ENCODE peak calls at places on chromosome 7, in ten cellular contexts. R is activated CD4-positive, alpha-beta T cell treated with anti-CD3 and anti-CD28 coated beads, Interleukin-2, amount 50 U/mL, for 4 hours; D is stimulated activated CD4-positive, alpha-beta T cell treated with anti-CD3 and anti-CD28 coated beads, Interleukin-1b, Interleukin-23, amount 100 ng/mL, for 1 hour; C is germinal center; A is GM04503; K is fibroblast of the aortic adventitia; E is WTC11; I is iPS-NIHi11; J is AML-193; H is HT-29. W is an unnamed sample.

GRCh38 chr7:32158751-32159360 is 88.6 kb upstream of the PDE1C start:
- DNase-seq in E (no peak), A (no peak), K (peak), R (no peak), D (no peak), I (no peak), C (no peak), J (no peak), H (no peak), W (no peak)

GRCh38 chr7:73425356-73425983 is 8.1 kb upstream of the FZD9 start:
- DNase-seq in A (no peak), K (no peak), C (no peak), I (no peak), E (no peak), J (no peak), D (no peak), R (no peak), H (no peak), W (no peak)

GRCh38 chr7:149209518-149210269 is 14.3 kb downstream of the ZNF282 start:
- DNase-seq in I (peak), C (peak), J (peak), D (peak), H (peak), K (peak), A (no peak), E (peak), R (peak), W (peak)

GRCh38 chr7:156532016-156532602 is 108.5 kb upstream of the RNF32 start:
- DNase-seq in J (no peak), C (no peak), K (no peak), E (no peak), A (no peak), R (no peak), H (no peak), I (no peak), D (no peak), W (no peak)

GRCh38 chr7:17415955-17416354 is 117.5 kb downstream of the AHR start:
- DNase-seq in C (no peak), D (no peak), J (no peak), K (no peak), H (no peak), I (no peak), E (no peak), R (no peak), A (no peak), W (no peak)

GRCh38 chr7:1054438-1055083 is 10.2 kb downstream of the GPR146 start:
- DNase-seq in H (no peak), A (no peak), C (no peak), R (no peak), J (no peak), K (no peak), D (no peak), E (no peak), I (no peak), W (no peak)

GRCh38 chr7:156540619-156541165 is 99.9 kb upstream of the RNF32 start:
- DNase-seq in K (no peak), D (no peak), J (no peak), E (no peak), A (no peak), R (no peak), H (no peak), I (no peak), C (no peak), W (no peak)

GRCh38 chr7:155728116-155728515 is 83.7 kb downstream of the RBM33 start:
- DNase-seq in A (no peak), D (no peak), K (no peak), J (no peak), I (no peak), C (no peak), H (no peak), R (no peak), E (no peak), W (no peak)

GRCh38 chr7:39969431-39969830 is 19.4 kb downstream of the CDK13 start:
- DNase-seq in K (peak), D (no peak), H (no peak), R (no peak), J (no peak), A (no peak), C (no peak), I (no peak), E (no peak), W (no peak)

W was measured in GM13976.